ENCODE peak calls at places on chromosomes 5 and 9, in nine cellular contexts. G, Y, F, Z, P, L, M, H and S are unnamed samples.

GRCh38 chr5:139668064-139668880 is 20.1 kb downstream of the CXXC5 start:
- DNase-seq in G (peak; percentile 52), Y (no peak), F (no peak), Z (no peak), P (no peak), L (no peak), M (peak; percentile 72), H (no peak), S (no peak)

GRCh38 chr9:98993570-98993945 is 49.9 kb downstream of the COL15A1 start:
- DNase-seq in G (peak; percentile 63), Y (no peak), F (peak; percentile 61), Z (no peak), P (no peak), L (no peak), M (no peak), H (no peak), S (no peak)

GRCh38 chr9:94016744-94017143 is 61.6 kb upstream of the BARX1 start:
- DNase-seq in G (no peak), Y (no peak), F (no peak), Z (no peak), P (no peak), L (no peak), M (no peak), H (no peak), S (no peak)

GRCh38 chr5:56815657-56816545 is 552 bp downstream of the MAP3K1 start:
- DNase-seq in G (no peak), Y (no peak), F (peak; percentile 60), Z (peak; percentile 37), P (no peak), L (peak; percentile 72), M (peak; percentile 61), H (peak; percentile 37), S (no peak)

GRCh38 chr5:160926428-160926827 is 74.4 kb upstream of the ATP10B start:
- DNase-seq in G (no peak), Y (peak; percentile 90), F (no peak), Z (no peak), P (peak; percentile 82), L (peak; percentile 72), M (no peak), H (no peak), S (peak; percentile 5)

GRCh38 chr9:306907-307306 is 92.2 kb downstream of the DOCK8 start:
- DNase-seq in G (no peak), Y (no peak), F (peak; percentile 46), Z (peak; percentile 36), P (no peak), L (no peak), M (no peak), H (no peak), S (no peak)

GRCh38 chr5:55758714-55759113 is 20.9 kb downstream of the DDX4 start:
- DNase-seq in G (no peak), Y (no peak), F (no peak), Z (no peak), P (no peak), L (no peak), M (no peak), H (no peak), S (no peak)

GRCh38 chr9:123127512-123128075 is 94.1 kb downstream of the GPR21 start:
- DNase-seq in G (no peak), Y (no peak), F (no peak), Z (no peak), P (no peak), L (no peak), M (no peak), H (no peak), S (no peak)

GRCh38 chr9:4732890-4733289 is 8.1 kb downstream of the AK3 start:
- DNase-seq in G (no peak), Y (no peak), F (no peak), Z (no peak), P (no peak), L (no peak), M (no peak), H (no peak), S (no peak)

GRCh38 chr9:90830051-90830450 is 28.4 kb downstream of the SYK start:
- DNase-seq in G (no peak), Y (no peak), F (no peak), Z (no peak), P (no peak), L (no peak), M (no peak), H (no peak), S (no peak)

GRCh38 chr9:113309204-113309813 is 6.1 kb upstream of the RNF183 start:
- DNase-seq in G (peak; percentile 65), Y (no peak), F (peak; percentile 30), Z (peak; percentile 19), P (no peak), L (no peak), M (peak; percentile 41), H (no peak), S (no peak)

GRCh38 chr5:95644351-95645042 is 2.1 kb upstream of the RFESD start:
- DNase-seq in G (peak; percentile 79), Y (peak; percentile 19), F (peak; percentile 65), Z (peak; percentile 64), P (peak; percentile 12), L (no peak), M (peak; percentile 68), H (peak; percentile 62), S (no peak)

GRCh38 chr5:38925154-38925925 is 79.5 kb downstream of the OSMR start:
- DNase-seq in G (peak; percentile 86), Y (no peak), F (no peak), Z (no peak), P (no peak), L (no peak), M (peak; percentile 82), H (no peak), S (no peak)

GRCh38 chr9:94156549-94157407 is 72.5 kb downstream of the PTPDC1 start:
- DNase-seq in G (peak; percentile 94), Y (peak; percentile 73), F (no peak), Z (no peak), P (peak; percentile 18), L (peak; percentile 64), M (no peak), H (peak; percentile 59), S (no peak)

GRCh38 chr9:133676450-133676849 is 40.3 kb downstream of the DBH start:
- DNase-seq in G (no peak), Y (no peak), F (no peak), Z (no peak), P (no peak), L (no peak), M (peak; percentile 11), H (no peak), S (no peak)

GRCh38 chr5:82365744-82366228 is 87.6 kb upstream of the RPS23 start:
- DNase-seq in G (peak; percentile 92), Y (no peak), F (no peak), Z (no peak), P (no peak), L (no peak), M (peak; percentile 29), H (no peak), S (no peak)

GRCh38 chr5:145921211-145921610 is 15.2 kb upstream of the SH3RF2 start:
- DNase-seq in G (no peak), Y (no peak), F (no peak), Z (no peak), P (no peak), L (no peak), M (peak; percentile 89), H (no peak), S (no peak)

GRCh38 chr9:75064307-75065025 is 23.5 kb downstream of the NMRK1 start:
- DNase-seq in G (peak; percentile 57), Y (no peak), F (no peak), Z (no peak), P (no peak), L (no peak), M (peak; percentile 29), H (no peak), S (no peak)

GRCh38 chr9:135155396-135155795 is 67.9 kb downstream of the OLFM1 start:
- DNase-seq in G (no peak), Y (no peak), F (no peak), Z (no peak), P (no peak), L (no peak), M (no peak), H (no peak), S (no peak)

GRCh38 chr5:180868960-180869359 is 7.9 kb upstream of the ZFP62 start:
- DNase-seq in G (peak; percentile 85), Y (peak; percentile 46), F (peak; percentile 65), Z (peak; percentile 79), P (peak; percentile 54), L (peak; percentile 94), M (peak; percentile 69), H (peak; percentile 87), S (peak; percentile 31)